ENCODE peak calls at places on chromosome X, in seven cellular contexts. Y, W, V, G, N, S and A are unnamed samples.

GRCh38 chrX:47595701-47596655 is 13.7 kb downstream of the TIMP1 start:
- DNase-seq in Y (no peak), W (no peak), V (no peak), G (no peak), N (no peak), S (no peak), A (no peak)

GRCh38 chrX:118115948-118116307 is 682 bp downstream of the KLHL13 start:
- DNase-seq in Y (no peak), W (no peak), V (no peak), G (no peak), N (no peak), S (no peak), A (no peak)

GRCh38 chrX:28120076-28120475 is 138.8 kb upstream of the DCAF8L1 start:
- DNase-seq in Y (no peak), W (no peak), V (no peak), G (no peak), N (no peak), S (no peak), A (no peak)

GRCh38 chrX:101395789-101396188 is 5.0 kb downstream of the RPL36A start:
- DNase-seq in Y (no peak), W (no peak), V (no peak), G (no peak), N (no peak), S (no peak), A (no peak)

GRCh38 chrX:132271330-132271729 is 52.1 kb upstream of the RAP2C start:
- DNase-seq in Y (no peak), W (peak), V (no peak), G (no peak), N (no peak), S (no peak), A (no peak)

GRCh38 chrX:74449322-74449936 is 28.1 kb downstream of the SLC16A2 start:
- DNase-seq in Y (no peak), W (no peak), V (peak), G (no peak), N (no peak), S (no peak), A (no peak)

GRCh38 chrX:23008431-23009099 is 8.8 kb downstream of the DDX53 start:
- DNase-seq in Y (peak), W (no peak), V (no peak), G (no peak), N (no peak), S (no peak), A (no peak)

GRCh38 chrX:27767387-27767786 is 40.4 kb upstream of the MAGEB10 start:
- DNase-seq in Y (no peak), W (no peak), V (no peak), G (no peak), N (no peak), S (no peak), A (no peak)

GRCh38 chrX:40108084-40108958 is 10.6 kb upstream of the BCOR start:
- DNase-seq in Y (peak), W (peak), V (no peak), G (peak), N (peak), S (no peak), A (peak)

GRCh38 chrX:24426340-24426913 is 38.7 kb upstream of the PDK3 start:
- DNase-seq in Y (no peak), W (no peak), V (no peak), G (no peak), N (no peak), S (no peak), A (no peak)

GRCh38 chrX:38220024-38220935 is at the start of gene SRPX:
- DNase-seq in Y (peak), W (peak), V (no peak), G (peak), N (peak), S (no peak), A (peak)

GRCh38 chrX:9062621-9063020 is 28.7 kb upstream of the FAM9B start:
- DNase-seq in Y (no peak), W (no peak), V (no peak), G (no peak), N (no peak), S (no peak), A (no peak)

GRCh38 chrX:130895299-130895698 is 7.7 kb downstream of the ENOX2 start:
- DNase-seq in Y (no peak), W (no peak), V (no peak), G (no peak), N (no peak), S (no peak), A (no peak)

GRCh38 chrX:113390531-113390930 is 549.9 kb upstream of the AMOT start:
- DNase-seq in Y (no peak), W (no peak), V (no peak), G (no peak), N (no peak), S (no peak), A (no peak)

GRCh38 chrX:134457708-134458107 is 2.3 kb upstream of the HPRT1 start:
- DNase-seq in Y (no peak), W (no peak), V (no peak), G (no peak), N (no peak), S (no peak), A (no peak)

GRCh38 chrX:121011254-121011653 is 25.7 kb upstream of the CT47A1 start:
- DNase-seq in Y (no peak), W (no peak), V (no peak), G (no peak), N (no peak), S (no peak), A (no peak)

GRCh38 chrX:97119474-97120109 is 235.9 kb downstream of the RPA4 start:
- DNase-seq in Y (no peak), W (no peak), V (no peak), G (no peak), N (no peak), S (no peak), A (no peak)

GRCh38 chrX:101009086-101009485 is 39.6 kb downstream of the ARL13A start:
- DNase-seq in Y (no peak), W (no peak), V (no peak), G (no peak), N (no peak), S (no peak), A (no peak)

GRCh38 chrX:104707042-104707441 is 141.0 kb downstream of the IL1RAPL2 start:
- DNase-seq in Y (no peak), W (no peak), V (no peak), G (no peak), N (no peak), S (no peak), A (no peak)

GRCh38 chrX:114581528-114582263 is 2.2 kb upstream of the HTR2C start:
- DNase-seq in Y (no peak), W (no peak), V (no peak), G (no peak), N (peak), S (no peak), A (peak)

GRCh38 chrX:134990475-134991473 is at the start of gene SMIM10:
- DNase-seq in Y (peak), W (peak), V (no peak), G (peak), N (peak), S (peak), A (peak)

GRCh38 chrX:17047224-17047623 is 100.8 kb downstream of the REPS2 start:
- DNase-seq in Y (no peak), W (no peak), V (no peak), G (no peak), N (no peak), S (no peak), A (no peak)

GRCh38 chrX:46758163-46758955 is 559 bp downstream of the SLC9A7 start:
- DNase-seq in Y (no peak), W (peak), V (no peak), G (no peak), N (no peak), S (no peak), A (peak)

GRCh38 chrX:120365320-120365719 is 3.4 kb downstream of the ATP1B4 start:
- DNase-seq in Y (peak), W (peak), V (peak), G (peak), N (peak), S (peak), A (peak)

GRCh38 chrX:144801786-144802185 is 445.5 kb upstream of the SPANXN1 start:
- DNase-seq in Y (no peak), W (no peak), V (no peak), G (no peak), N (no peak), S (no peak), A (no peak)

GRCh38 chrX:154328646-154329045 is 33.1 kb downstream of the TKTL1 start:
- DNase-seq in Y (no peak), W (no peak), V (no peak), G (no peak), N (no peak), S (no peak), A (no peak)

GRCh38 chrX:26352891-26353430 is 137.0 kb downstream of the MAGEB5 start:
- DNase-seq in Y (no peak), W (no peak), V (no peak), G (no peak), N (no peak), S (no peak), A (no peak)

GRCh38 chrX:140503230-140503585 is 1.7 kb downstream of the SOX3 start:
- DNase-seq in Y (no peak), W (no peak), V (no peak), G (no peak), N (no peak), S (no peak), A (no peak)

GRCh38 chrX:291411-291901 is 10.3 kb downstream of the PLCXD1 start:
- DNase-seq in Y (no peak), W (no peak), V (no peak), G (peak), N (no peak), S (no peak), A (no peak)

GRCh38 chrX:74291964-74292891 is 11.8 kb upstream of the ZCCHC13 start:
- DNase-seq in Y (peak), W (peak), V (peak), G (peak), N (peak), S (peak), A (peak)